ENCODE peak calls at places on chromosomes 12 and 14, in four cellular contexts. L, I, M and F are unnamed samples.
A peak's percentile ranks its signal among the peaks of the same experiment; 100 is the strongest.

GRCh38 chr12:106234513-106234912 is 13.3 kb downstream of the CKAP4 start:
- DNase-seq in L (no peak), M (no peak), I (no peak), F (no peak)

GRCh38 chr12:6539276-6540134 is 5.2 kb downstream of the GAPDH start:
- DNase-seq in I (no peak), M (no peak), L (no peak), F (no peak)

GRCh38 chr14:47149326-47149725 is 497.7 kb upstream of the RPL10L start:
- DNase-seq in M (no peak), I (no peak), L (no peak), F (no peak)

GRCh38 chr12:131487379-131488129 is 223.3 kb upstream of the SFSWAP start:
- DNase-seq in M (peak; percentile 57), L (no peak), I (no peak), F (no peak)

GRCh38 chr12:77003961-77004360 is 61.4 kb downstream of the E2F7 start:
- DNase-seq in M (no peak), L (no peak), I (no peak), F (no peak)

GRCh38 chr14:39266589-39266870 is 32.8 kb downstream of the MIA2 start:
- DNase-seq in I (peak; percentile 51), L (no peak), M (peak; percentile 67), F (peak; percentile 85)

GRCh38 chr12:131276501-131277185 is 322.9 kb downstream of the ADGRD1 start:
- DNase-seq in M (no peak), L (peak; percentile 50), I (peak; percentile 7), F (no peak)

GRCh38 chr12:30719060-30719459 is 23.4 kb upstream of the IPO8 start:
- DNase-seq in M (no peak), I (no peak), L (no peak), F (no peak)

GRCh38 chr12:66111605-66112004 is 18.9 kb downstream of the LLPH start:
- DNase-seq in M (no peak), I (no peak), L (no peak), F (no peak)

GRCh38 chr12:112294793-112295192 is 87.4 kb downstream of the HECTD4 start:
- DNase-seq in L (no peak), M (no peak), I (no peak), F (no peak)

GRCh38 chr14:75615200-75615599 is 36.8 kb downstream of the FLVCR2 start:
- DNase-seq in M (no peak), I (peak; percentile 35), L (no peak), F (no peak)

GRCh38 chr14:50064993-50065392 is 51.4 kb downstream of the VCPKMT start:
- DNase-seq in L (no peak), M (peak; percentile 43), I (peak; percentile 75), F (no peak)

DNA sequence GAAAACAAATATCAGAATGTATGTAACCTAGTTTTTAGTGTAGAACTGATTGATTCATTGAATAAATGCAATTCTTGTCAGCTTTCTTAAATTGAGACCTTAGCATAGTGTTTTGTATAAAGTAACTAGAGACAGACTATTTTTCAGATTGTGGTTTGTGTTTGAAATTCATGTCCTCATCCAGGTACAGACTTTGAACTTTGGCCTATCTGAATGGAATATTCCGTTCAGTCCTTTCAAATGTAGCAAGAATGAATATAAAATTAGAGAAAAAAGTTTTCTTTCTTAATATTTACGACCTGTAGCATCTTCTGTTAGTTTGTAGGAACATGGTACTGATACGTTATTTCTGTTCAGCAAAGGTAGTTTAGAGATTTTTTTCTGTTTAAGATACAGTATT is 378.4 kb upstream of the RGS6 start:
- DNase-seq in L (no peak), M (no peak), I (no peak), F (no peak)
- H3K27ac ChIP-seq in L (no peak overlapping the region), M (no peak overlapping the region), I (no peak overlapping the region), F (no peak overlapping the region)

GRCh38 chr12:56163533-56164344 is 5.6 kb downstream of the MYL6 start:
- DNase-seq in L (peak; percentile 57), M (no peak), I (no peak), F (no peak)
- H3K36me3 ChIP-seq in L (peaks cover 81% of the 10 kb centered on the region), M (peaks cover 17% of the 10 kb centered on the region), I (peaks cover 94% of the 10 kb centered on the region), F (peaks cover 21% of the 10 kb centered on the region)

GRCh38 chr12:54988402-54989054 is 4.0 kb upstream of the TESPA1 start:
- DNase-seq in M (peak; percentile 43), L (peak; percentile 54), I (peak; percentile 78), F (peak; percentile 69)

GRCh38 chr12:54987611-54988231 is 3.2 kb upstream of the TESPA1 start:
- DNase-seq in I (no peak), L (no peak), M (no peak), F (no peak)

GRCh38 chr12:54991161-54991991 is 6.8 kb upstream of the TESPA1 start:
- DNase-seq in I (no peak), M (no peak), L (no peak), F (no peak)

GRCh38 chr12:54991992-54992377 is 7.4 kb upstream of the TESPA1 start:
- DNase-seq in L (no peak), I (no peak), M (no peak), F (no peak)

GRCh38 chr12:54989829-54990228 is 5.3 kb upstream of the TESPA1 start:
- DNase-seq in L (no peak), I (no peak), M (no peak), F (no peak)
- H3K4me1 ChIP-seq in L (no peaks in the 10 kb centered on the region), I (no peaks in the 10 kb centered on the region), M (no peaks in the 10 kb centered on the region), F (no peaks in the 10 kb centered on the region)

GRCh38 chr14:64703393-64704144 is 655 bp upstream of the PLEKHG3 start:
- DNase-seq in M (no peak), L (no peak), I (peak; percentile 20), F (no peak)
- H3K27ac ChIP-seq in M (no peak overlapping the region), L (peak overlapping the region; percentile 91), I (peak overlapping the region; percentile 95), F (peak overlapping the region; percentile 74)